ENCODE peak calls at places on chromosomes 4 and X, in six cellular contexts. U, X, Q, A, C and P are unnamed samples.

GRCh38 chr4:138242076-138242829 is at the start of gene SLC7A11:
- DNase-seq in U (peak; percentile 49), X (peak; percentile 99), Q (peak; percentile 96), A (no peak), C (peak; percentile 23), P (no peak)

GRCh38 chrX:53445977-53446376 is 11.8 kb upstream of the HSD17B10 start:
- DNase-seq in U (peak; percentile 36), X (no peak), Q (peak; percentile 48), A (no peak), C (no peak), P (peak; percentile 8)

GRCh38 chr4:8832130-8832930 is 39.3 kb downstream of the HMX1 start:
- DNase-seq in U (no peak), X (no peak), Q (no peak), A (peak; percentile 44), C (no peak), P (no peak)

GRCh38 chr4:169133932-169134331 is 123.9 kb upstream of the CBR4 start:
- DNase-seq in U (no peak), X (no peak), Q (peak; percentile 95), A (no peak), C (no peak), P (no peak)

GRCh38 chrX:662126-662525 is 31.5 kb downstream of the SHOX start:
- DNase-seq in U (no peak), X (no peak), Q (no peak), A (no peak), C (no peak), P (no peak)

GRCh38 chr4:17869327-17869726 is 58.5 kb downstream of the NCAPG start:
- DNase-seq in U (no peak), X (no peak), Q (no peak), A (no peak), C (no peak), P (no peak)

GRCh38 chrX:9611436-9612145 is 146.7 kb downstream of the TBL1X start:
- DNase-seq in U (no peak), X (no peak), Q (no peak), A (no peak), C (no peak), P (no peak)

GRCh38 chr4:140158234-140159030 is 4.4 kb upstream of the MAML3 start:
- DNase-seq in U (no peak), X (no peak), Q (no peak), A (no peak), C (no peak), P (no peak)

GRCh38 chrX:113058634-113059033 is 218.0 kb upstream of the AMOT start:
- DNase-seq in U (no peak), X (peak; percentile 17), Q (peak; percentile 43), A (no peak), C (no peak), P (no peak)

GRCh38 chr4:80201326-80202151 is 4.2 kb downstream of the PRDM8 start:
- DNase-seq in U (no peak), X (no peak), Q (no peak), A (no peak), C (no peak), P (no peak)

GRCh38 chrX:134396174-134396573 is 63.8 kb upstream of the HPRT1 start:
- DNase-seq in U (no peak), X (no peak), Q (peak; percentile 32), A (no peak), C (no peak), P (no peak)

GRCh38 chr4:47486306-47486705 is 1.2 kb downstream of the ATP10D start:
- DNase-seq in U (no peak), X (peak; percentile 13), Q (no peak), A (no peak), C (no peak), P (no peak)

GRCh38 chr4:84971319-84971932 is 4.9 kb upstream of the WDFY3 start:
- DNase-seq in U (no peak), X (peak; percentile 34), Q (peak; percentile 57), A (no peak), C (no peak), P (no peak)

GRCh38 chr4:165810726-165811125 is 62.3 kb upstream of the TLL1 start:
- DNase-seq in U (no peak), X (no peak), Q (no peak), A (no peak), C (no peak), P (no peak)

GRCh38 chrX:21986596-21986995 is 45.5 kb upstream of the PHEX start:
- DNase-seq in U (no peak), X (no peak), Q (no peak), A (no peak), C (no peak), P (no peak)